ENCODE peak calls at places on chromosomes 12 and 14, in seven cellular contexts. One of them, this sample, is unnamed.

GRCh38 chr14:60061371-60061770 is 30.4 kb upstream of the PCNX4 start:
- DNase-seq in naive thymus-derived CD4-positive, alpha-beta T cell: no peak
- DNase-seq in neural progenitor cell: no peak
- DNase-seq in hepatocyte: no peak
- DNase-seq in PC-9: peak; percentile 71
- DNase-seq in AG04450: no peak
- DNase-seq in GM23338: no peak
- DNase-seq in this sample: no peak

GRCh38 chr12:86122846-86123468 is 133.2 kb downstream of the MGAT4C start:
- DNase-seq in GM23338: no peak
- DNase-seq in AG04450: no peak
- DNase-seq in neural progenitor cell: no peak
- DNase-seq in naive thymus-derived CD4-positive, alpha-beta T cell: no peak
- DNase-seq in PC-9: no peak
- DNase-seq in hepatocyte: no peak
- DNase-seq in this sample: no peak

GRCh38 chr12:108772247-108772646 is 40.9 kb upstream of the CORO1C start:
- DNase-seq in PC-9: no peak
- DNase-seq in naive thymus-derived CD4-positive, alpha-beta T cell: no peak
- DNase-seq in neural progenitor cell: no peak
- DNase-seq in AG04450: no peak
- DNase-seq in hepatocyte: no peak
- DNase-seq in GM23338: peak; percentile 45
- DNase-seq in this sample: no peak

GRCh38 chr12:10557329-10557728 is 51.6 kb downstream of the EIF2S3B start:
- DNase-seq in AG04450: no peak
- DNase-seq in hepatocyte: no peak
- DNase-seq in GM23338: no peak
- DNase-seq in naive thymus-derived CD4-positive, alpha-beta T cell: no peak
- DNase-seq in neural progenitor cell: no peak
- DNase-seq in PC-9: no peak
- DNase-seq in this sample: no peak

GRCh38 chr14:77904218-77904617 is 104.3 kb downstream of the ADCK1 start:
- DNase-seq in AG04450: no peak
- DNase-seq in neural progenitor cell: no peak
- DNase-seq in hepatocyte: no peak
- DNase-seq in PC-9: no peak
- DNase-seq in GM23338: no peak
- DNase-seq in naive thymus-derived CD4-positive, alpha-beta T cell: no peak
- DNase-seq in this sample: no peak

GRCh38 chr12:127108360-127109215 is 1158.4 kb upstream of the TMEM132C start:
- DNase-seq in PC-9: peak; percentile 44
- DNase-seq in GM23338: peak; percentile 59
- DNase-seq in naive thymus-derived CD4-positive, alpha-beta T cell: peak; percentile 34
- DNase-seq in hepatocyte: peak; percentile 79
- DNase-seq in neural progenitor cell: peak; percentile 74
- DNase-seq in AG04450: no peak
- DNase-seq in this sample: peak; percentile 12

GRCh38 chr12:113844495-113845175 is 121.5 kb downstream of the RBM19 start:
- DNase-seq in hepatocyte: no peak
- DNase-seq in neural progenitor cell: no peak
- DNase-seq in GM23338: no peak
- DNase-seq in PC-9: no peak
- DNase-seq in naive thymus-derived CD4-positive, alpha-beta T cell: no peak
- DNase-seq in AG04450: no peak
- DNase-seq in this sample: no peak

GRCh38 chr12:51460519-51460918 is 35.9 kb downstream of the SLC4A8 start:
- DNase-seq in GM23338: no peak
- DNase-seq in AG04450: no peak
- DNase-seq in PC-9: no peak
- DNase-seq in neural progenitor cell: no peak
- DNase-seq in hepatocyte: peak; percentile 30
- DNase-seq in naive thymus-derived CD4-positive, alpha-beta T cell: no peak
- DNase-seq in this sample: no peak

GRCh38 chr12:124109760-124110159 is 136.7 kb downstream of the ZNF664 start:
- DNase-seq in neural progenitor cell: peak; percentile 43
- DNase-seq in GM23338: peak; percentile 94
- DNase-seq in naive thymus-derived CD4-positive, alpha-beta T cell: peak; percentile 5
- DNase-seq in hepatocyte: no peak
- DNase-seq in AG04450: no peak
- DNase-seq in PC-9: no peak
- DNase-seq in this sample: no peak

GRCh38 chr12:6723607-6724408 is at the start of gene COPS7A:
- DNase-seq in hepatocyte: peak; percentile 98
- DNase-seq in AG04450: peak; percentile 91
- DNase-seq in naive thymus-derived CD4-positive, alpha-beta T cell: peak; percentile 93
- DNase-seq in neural progenitor cell: peak; percentile 98
- DNase-seq in GM23338: peak; percentile 99
- DNase-seq in PC-9: peak; percentile 98
- DNase-seq in this sample: peak; percentile 96

GRCh38 chr14:67127174-67127573 is 62.1 kb upstream of the GARIN2 start:
- DNase-seq in AG04450: no peak
- DNase-seq in naive thymus-derived CD4-positive, alpha-beta T cell: no peak
- DNase-seq in neural progenitor cell: no peak
- DNase-seq in PC-9: no peak
- DNase-seq in hepatocyte: no peak
- DNase-seq in GM23338: no peak
- DNase-seq in this sample: no peak

GRCh38 chr12:84698576-84699333 is 213.8 kb downstream of the SLC6A15 start:
- DNase-seq in hepatocyte: no peak
- DNase-seq in GM23338: no peak
- DNase-seq in neural progenitor cell: no peak
- DNase-seq in PC-9: no peak
- DNase-seq in naive thymus-derived CD4-positive, alpha-beta T cell: no peak
- DNase-seq in AG04450: no peak
- DNase-seq in this sample: no peak

GRCh38 chr14:57364659-57365450 is 25.5 kb upstream of the NAA30 start:
- DNase-seq in naive thymus-derived CD4-positive, alpha-beta T cell: no peak
- DNase-seq in AG04450: no peak
- DNase-seq in GM23338: peak; percentile 59
- DNase-seq in PC-9: no peak
- DNase-seq in hepatocyte: peak; percentile 30
- DNase-seq in neural progenitor cell: peak; percentile 84
- DNase-seq in this sample: no peak

GRCh38 chr14:79831198-79831890 is 380.0 kb downstream of the DIO2 start:
- DNase-seq in AG04450: peak; percentile 43
- DNase-seq in GM23338: no peak
- DNase-seq in PC-9: no peak
- DNase-seq in hepatocyte: no peak
- DNase-seq in neural progenitor cell: no peak
- DNase-seq in naive thymus-derived CD4-positive, alpha-beta T cell: no peak
- DNase-seq in this sample: no peak

GRCh38 chr12:74890237-74890599 is 319.4 kb downstream of the KCNC2 start:
- DNase-seq in PC-9: peak; percentile 86
- DNase-seq in neural progenitor cell: no peak
- DNase-seq in hepatocyte: peak; percentile 87
- DNase-seq in AG04450: peak; percentile 53
- DNase-seq in naive thymus-derived CD4-positive, alpha-beta T cell: no peak
- DNase-seq in GM23338: peak; percentile 8
- DNase-seq in this sample: peak; percentile 45

GRCh38 chr12:58850826-58851225 is 69.5 kb downstream of the LRIG3 start:
- DNase-seq in GM23338: no peak
- DNase-seq in naive thymus-derived CD4-positive, alpha-beta T cell: no peak
- DNase-seq in neural progenitor cell: no peak
- DNase-seq in PC-9: no peak
- DNase-seq in AG04450: no peak
- DNase-seq in hepatocyte: no peak
- DNase-seq in this sample: no peak

GRCh38 chr14:69079188-69079742 is 73.7 kb downstream of the DCAF5 start:
- DNase-seq in GM23338: peak; percentile 17
- DNase-seq in neural progenitor cell: no peak
- DNase-seq in PC-9: peak; percentile 92
- DNase-seq in naive thymus-derived CD4-positive, alpha-beta T cell: no peak
- DNase-seq in AG04450: peak; percentile 72
- DNase-seq in hepatocyte: peak; percentile 55
- DNase-seq in this sample: peak; percentile 20

GRCh38 chr12:109727039-109727723 is 13.6 kb downstream of the FAM222A start:
- DNase-seq in AG04450: no peak
- DNase-seq in naive thymus-derived CD4-positive, alpha-beta T cell: no peak
- DNase-seq in GM23338: no peak
- DNase-seq in neural progenitor cell: peak; percentile 77
- DNase-seq in hepatocyte: no peak
- DNase-seq in PC-9: no peak
- DNase-seq in this sample: no peak

GRCh38 chr14:95445161-95445560 is 71.3 kb downstream of the SYNE3 start:
- DNase-seq in AG04450: no peak
- DNase-seq in naive thymus-derived CD4-positive, alpha-beta T cell: no peak
- DNase-seq in GM23338: no peak
- DNase-seq in PC-9: no peak
- DNase-seq in neural progenitor cell: no peak
- DNase-seq in hepatocyte: no peak
- DNase-seq in this sample: no peak

GRCh38 chr12:51269174-51270066 is 795 bp downstream of the SMAGP start:
- DNase-seq in neural progenitor cell: peak; percentile 90
- DNase-seq in naive thymus-derived CD4-positive, alpha-beta T cell: peak; percentile 67
- DNase-seq in AG04450: no peak
- DNase-seq in PC-9: peak; percentile 67
- DNase-seq in hepatocyte: peak; percentile 85
- DNase-seq in GM23338: peak; percentile 92
- DNase-seq in this sample: no peak

GRCh38 chr14:21101802-21102413 is 1.0 kb downstream of the TMEM253 start:
- DNase-seq in GM23338: no peak
- DNase-seq in AG04450: no peak
- DNase-seq in neural progenitor cell: no peak
- DNase-seq in naive thymus-derived CD4-positive, alpha-beta T cell: no peak
- DNase-seq in hepatocyte: no peak
- DNase-seq in PC-9: no peak
- DNase-seq in this sample: no peak
- H3K4me3 ChIP-seq in GM23338: peak overlapping the region; percentile 90
- H3K4me3 ChIP-seq in AG04450: no peak overlapping the region
- H3K4me3 ChIP-seq in neural progenitor cell: peak overlapping the region; percentile 61
- H3K4me3 ChIP-seq in naive thymus-derived CD4-positive, alpha-beta T cell: no peak overlapping the region
- H3K4me3 ChIP-seq in hepatocyte: no peak overlapping the region
- H3K4me3 ChIP-seq in PC-9: no peak overlapping the region
- H3K4me3 ChIP-seq in this sample: no peak overlapping the region

GRCh38 chr12:117986705-117987469 is 18.1 kb upstream of the KSR2 start:
- DNase-seq in naive thymus-derived CD4-positive, alpha-beta T cell: no peak
- DNase-seq in hepatocyte: no peak
- DNase-seq in PC-9: peak; percentile 89
- DNase-seq in neural progenitor cell: no peak
- DNase-seq in GM23338: no peak
- DNase-seq in AG04450: no peak
- DNase-seq in this sample: no peak

GRCh38 chr12:117981267-117981666 is 12.5 kb upstream of the KSR2 start:
- DNase-seq in AG04450: no peak
- DNase-seq in naive thymus-derived CD4-positive, alpha-beta T cell: no peak
- DNase-seq in PC-9: no peak
- DNase-seq in hepatocyte: no peak
- DNase-seq in GM23338: no peak
- DNase-seq in neural progenitor cell: no peak
- DNase-seq in this sample: no peak

GRCh38 chr12:117980621-117981020 is 11.8 kb upstream of the KSR2 start:
- DNase-seq in GM23338: no peak
- DNase-seq in AG04450: no peak
- DNase-seq in naive thymus-derived CD4-positive, alpha-beta T cell: no peak
- DNase-seq in neural progenitor cell: no peak
- DNase-seq in PC-9: no peak
- DNase-seq in hepatocyte: no peak
- DNase-seq in this sample: peak; percentile 65

GRCh38 chr12:117985182-117985581 is 16.4 kb upstream of the KSR2 start:
- DNase-seq in naive thymus-derived CD4-positive, alpha-beta T cell: no peak
- DNase-seq in PC-9: peak; percentile 40
- DNase-seq in AG04450: no peak
- DNase-seq in neural progenitor cell: no peak
- DNase-seq in hepatocyte: no peak
- DNase-seq in GM23338: no peak
- DNase-seq in this sample: no peak
- H3K27ac ChIP-seq in naive thymus-derived CD4-positive, alpha-beta T cell: no peak overlapping the region
- H3K27ac ChIP-seq in PC-9: no peak overlapping the region
- H3K27ac ChIP-seq in AG04450: no peak overlapping the region
- H3K27ac ChIP-seq in neural progenitor cell: no peak overlapping the region
- H3K27ac ChIP-seq in hepatocyte: no peak overlapping the region
- H3K27ac ChIP-seq in GM23338: no peak overlapping the region
- H3K27ac ChIP-seq in this sample: no peak overlapping the region

GRCh38 chr12:32505067-32505466 is 105.7 kb downstream of the FGD4 start:
- DNase-seq in AG04450: no peak
- DNase-seq in PC-9: no peak
- DNase-seq in GM23338: no peak
- DNase-seq in hepatocyte: no peak
- DNase-seq in naive thymus-derived CD4-positive, alpha-beta T cell: no peak
- DNase-seq in neural progenitor cell: no peak
- DNase-seq in this sample: no peak

GRCh38 chr12:32505546-32505945 is 106.2 kb downstream of the FGD4 start:
- DNase-seq in PC-9: no peak
- DNase-seq in AG04450: no peak
- DNase-seq in GM23338: no peak
- DNase-seq in neural progenitor cell: no peak
- DNase-seq in hepatocyte: no peak
- DNase-seq in naive thymus-derived CD4-positive, alpha-beta T cell: no peak
- DNase-seq in this sample: no peak

GRCh38 chr12:32501835-32502333 is 102.5 kb downstream of the FGD4 start:
- DNase-seq in hepatocyte: peak; percentile 78
- DNase-seq in AG04450: peak; percentile 33
- DNase-seq in naive thymus-derived CD4-positive, alpha-beta T cell: no peak
- DNase-seq in GM23338: peak; percentile 96
- DNase-seq in neural progenitor cell: peak; percentile 98
- DNase-seq in PC-9: no peak
- DNase-seq in this sample: peak; percentile 82

GRCh38 chr12:32504626-32505025 is 105.3 kb downstream of the FGD4 start:
- DNase-seq in GM23338: no peak
- DNase-seq in naive thymus-derived CD4-positive, alpha-beta T cell: no peak
- DNase-seq in AG04450: no peak
- DNase-seq in PC-9: no peak
- DNase-seq in neural progenitor cell: no peak
- DNase-seq in hepatocyte: no peak
- DNase-seq in this sample: no peak

DNA sequence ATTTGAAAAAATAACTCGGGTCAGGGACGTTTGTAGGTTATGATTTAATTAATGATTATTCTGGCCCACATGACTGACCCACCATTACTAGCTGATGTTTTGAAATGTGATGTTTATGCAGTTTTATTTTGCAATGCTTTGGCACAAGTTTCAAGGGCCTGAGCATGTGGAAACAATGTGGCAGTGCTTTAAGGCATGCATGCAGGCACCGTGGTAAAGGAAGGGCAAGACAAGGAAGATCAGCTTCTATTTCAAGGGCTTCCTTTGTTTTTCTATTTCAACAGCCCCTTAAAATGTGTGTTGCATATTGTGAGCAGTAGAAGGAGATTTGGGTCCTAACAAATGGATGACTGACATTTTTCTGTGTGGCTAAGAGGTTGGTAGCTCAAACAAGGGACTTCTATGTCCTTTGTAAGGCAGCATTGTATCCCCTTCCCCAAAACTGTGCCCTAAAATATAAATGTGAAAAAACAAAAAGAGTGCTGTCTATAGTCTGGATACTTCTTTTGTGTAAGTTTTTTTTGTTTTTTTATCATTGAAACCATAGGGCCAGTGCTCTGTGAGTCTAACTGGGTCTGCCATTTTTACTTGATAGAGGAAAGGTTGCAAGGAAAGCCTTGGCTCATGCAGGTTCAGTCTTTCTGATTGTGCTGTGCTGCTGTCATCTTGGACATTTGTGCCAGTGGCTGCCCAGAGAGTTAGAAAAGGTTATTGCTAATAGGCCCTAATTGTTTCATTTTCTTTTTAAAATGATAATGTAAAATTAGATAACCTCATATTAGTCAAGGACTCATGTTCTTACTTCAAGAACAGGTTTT is 103.5 kb downstream of the FGD4 start:
- DNase-seq in GM23338: peak; percentile 43
- DNase-seq in PC-9: no peak
- DNase-seq in neural progenitor cell: peak; percentile 20
- DNase-seq in AG04450: no peak
- DNase-seq in naive thymus-derived CD4-positive, alpha-beta T cell: no peak
- DNase-seq in hepatocyte: peak; percentile 25
- DNase-seq in this sample: no peak
- H3K4me3 ChIP-seq in GM23338: peak overlapping the region; percentile 37
- H3K4me3 ChIP-seq in PC-9: no peak overlapping the region
- H3K4me3 ChIP-seq in neural progenitor cell: peak overlapping the region; percentile 61
- H3K4me3 ChIP-seq in AG04450: no peak overlapping the region
- H3K4me3 ChIP-seq in naive thymus-derived CD4-positive, alpha-beta T cell: no peak overlapping the region
- H3K4me3 ChIP-seq in hepatocyte: peak overlapping the region; percentile 5
- H3K4me3 ChIP-seq in this sample: peak overlapping the region; percentile 84

GRCh38 chr12:131619106-131619642 is 91.7 kb upstream of the SFSWAP start:
- DNase-seq in naive thymus-derived CD4-positive, alpha-beta T cell: no peak
- DNase-seq in PC-9: no peak
- DNase-seq in neural progenitor cell: no peak
- DNase-seq in hepatocyte: no peak
- DNase-seq in AG04450: no peak
- DNase-seq in GM23338: no peak
- DNase-seq in this sample: no peak
- H3K27ac ChIP-seq in naive thymus-derived CD4-positive, alpha-beta T cell: no peak overlapping the region
- H3K27ac ChIP-seq in PC-9: no peak overlapping the region
- H3K27ac ChIP-seq in neural progenitor cell: no peak overlapping the region
- H3K27ac ChIP-seq in hepatocyte: no peak overlapping the region
- H3K27ac ChIP-seq in AG04450: no peak overlapping the region
- H3K27ac ChIP-seq in GM23338: no peak overlapping the region
- H3K27ac ChIP-seq in this sample: no peak overlapping the region

This sample was measured in SK-N-MC.